ENCODE peak calls at places on chromosome 6, in six cellular contexts. One of them, this sample, is unnamed.

GRCh38 chr6:56911847-56912246 is 43.1 kb upstream of the BEND6 start:
- DNase-seq in AG08396: peak; percentile 48
- DNase-seq in heart left ventricle: no peak
- DNase-seq in CMK: no peak
- DNase-seq in LoVo: no peak
- DNase-seq in A549: no peak
- DNase-seq in this sample: peak; percentile 22

GRCh38 chr6:3710403-3710802 is 41.1 kb downstream of the PXDC1 start:
- DNase-seq in CMK: no peak
- DNase-seq in AG08396: no peak
- DNase-seq in heart left ventricle: no peak
- DNase-seq in A549: no peak
- DNase-seq in LoVo: no peak
- DNase-seq in this sample: no peak

GRCh38 chr6:150417899-150418824 is 49.4 kb downstream of the IYD start:
- DNase-seq in LoVo: peak; percentile 90
- DNase-seq in CMK: peak; percentile 77
- DNase-seq in A549: peak; percentile 73
- DNase-seq in heart left ventricle: no peak
- DNase-seq in AG08396: peak; percentile 64
- DNase-seq in this sample: peak; percentile 69

GRCh38 chr6:63636516-63636968 is 940 bp downstream of the PHF3 start:
- DNase-seq in AG08396: peak; percentile 42
- DNase-seq in CMK: no peak
- DNase-seq in LoVo: peak; percentile 24
- DNase-seq in A549: peak; percentile 39
- DNase-seq in heart left ventricle: peak; percentile 48
- DNase-seq in this sample: peak; percentile 32

GRCh38 chr6:18209539-18210197 is 54.4 kb downstream of the KDM1B start:
- DNase-seq in A549: no peak
- DNase-seq in LoVo: no peak
- DNase-seq in CMK: no peak
- DNase-seq in AG08396: no peak
- DNase-seq in heart left ventricle: no peak
- DNase-seq in this sample: no peak

GRCh38 chr6:129774697-129775447 is 64.9 kb upstream of the ARHGAP18 start:
- DNase-seq in LoVo: peak; percentile 54
- DNase-seq in AG08396: peak; percentile 84
- DNase-seq in A549: peak; percentile 66
- DNase-seq in heart left ventricle: peak; percentile 71
- DNase-seq in CMK: no peak
- DNase-seq in this sample: peak; percentile 65

GRCh38 chr6:125947581-125947980 is 9.0 kb upstream of the HINT3 start:
- DNase-seq in A549: peak; percentile 85
- DNase-seq in CMK: no peak
- DNase-seq in LoVo: peak; percentile 52
- DNase-seq in AG08396: peak; percentile 26
- DNase-seq in heart left ventricle: no peak
- DNase-seq in this sample: no peak

GRCh38 chr6:5521322-5521721 is 260.0 kb downstream of the FARS2 start:
- DNase-seq in LoVo: no peak
- DNase-seq in heart left ventricle: no peak
- DNase-seq in CMK: no peak
- DNase-seq in A549: no peak
- DNase-seq in AG08396: no peak
- DNase-seq in this sample: no peak

GRCh38 chr6:161660666-161661571 is 387.1 kb upstream of the AGPAT4 start:
- DNase-seq in LoVo: no peak
- DNase-seq in CMK: no peak
- DNase-seq in A549: no peak
- DNase-seq in heart left ventricle: no peak
- DNase-seq in AG08396: no peak
- DNase-seq in this sample: no peak

GRCh38 chr6:36928547-36928918 is 26.0 kb upstream of the PI16 start:
- DNase-seq in AG08396: no peak
- DNase-seq in CMK: no peak
- DNase-seq in A549: no peak
- DNase-seq in heart left ventricle: peak; percentile 41
- DNase-seq in LoVo: no peak
- DNase-seq in this sample: no peak

GRCh38 chr6:113433506-113433991 is 423.6 kb upstream of the MARCKS start:
- DNase-seq in LoVo: no peak
- DNase-seq in heart left ventricle: peak; percentile 36
- DNase-seq in AG08396: peak; percentile 56
- DNase-seq in CMK: no peak
- DNase-seq in A549: peak; percentile 81
- DNase-seq in this sample: no peak

GRCh38 chr6:389622-390021 is 1.9 kb upstream of the IRF4 start:
- DNase-seq in LoVo: no peak
- DNase-seq in AG08396: no peak
- DNase-seq in heart left ventricle: no peak
- DNase-seq in CMK: no peak
- DNase-seq in A549: no peak
- DNase-seq in this sample: no peak